ENCODE peak calls at places on chromosomes 13 and 19, in five cellular contexts. One of them, this sample, is unnamed. For H3K4me1 and H3K27me3, the result is how much of the 10 kb centered on the place peaks cover.

GRCh38 chr13:77509221-77509620 is 26.3 kb upstream of the SCEL start:
- DNase-seq in spleen: no peak
- DNase-seq in cardiac muscle cell: no peak
- DNase-seq in pancreas: no peak
- DNase-seq in esophagus squamous epithelium: no peak
- DNase-seq in this sample: no peak

GRCh38 chr19:34690372-34690771 is 12.9 kb downstream of the ZNF302 start:
- DNase-seq in spleen: no peak
- DNase-seq in cardiac muscle cell: no peak
- DNase-seq in pancreas: no peak
- DNase-seq in esophagus squamous epithelium: no peak
- DNase-seq in this sample: no peak

GRCh38 chr19:16559896-16560295 is 12.3 kb downstream of the SLC35E1 start:
- DNase-seq in spleen: no peak
- DNase-seq in cardiac muscle cell: no peak
- DNase-seq in pancreas: no peak
- DNase-seq in esophagus squamous epithelium: no peak
- DNase-seq in this sample: no peak

GRCh38 chr13:101869553-101869952 is 417.1 kb downstream of the ITGBL1 start:
- DNase-seq in spleen: no peak
- DNase-seq in cardiac muscle cell: no peak
- DNase-seq in pancreas: no peak
- DNase-seq in esophagus squamous epithelium: no peak
- DNase-seq in this sample: no peak

GRCh38 chr19:58559275-58560006 is 1.0 kb upstream of the UBE2M start:
- DNase-seq in spleen: peak
- DNase-seq in cardiac muscle cell: peak
- DNase-seq in pancreas: peak
- DNase-seq in esophagus squamous epithelium: no peak
- DNase-seq in this sample: peak

GRCh38 chr13:42581427-42581826 is 7.5 kb downstream of the TNFSF11 start:
- DNase-seq in spleen: no peak
- DNase-seq in cardiac muscle cell: no peak
- DNase-seq in pancreas: no peak
- DNase-seq in esophagus squamous epithelium: no peak
- DNase-seq in this sample: no peak

GRCh38 chr19:50537769-50538230 is 24.1 kb upstream of the ASPDH start:
- DNase-seq in spleen: peak
- DNase-seq in cardiac muscle cell: peak
- DNase-seq in pancreas: no peak
- DNase-seq in esophagus squamous epithelium: no peak
- DNase-seq in this sample: peak

GRCh38 chr19:33431986-33432385 is 58.5 kb downstream of the CEBPG start:
- DNase-seq in spleen: no peak
- DNase-seq in cardiac muscle cell: no peak
- DNase-seq in pancreas: peak
- DNase-seq in esophagus squamous epithelium: no peak
- DNase-seq in this sample: peak

GRCh38 chr19:30812099-30812684 is 440.0 kb downstream of the ZNF536 start:
- DNase-seq in spleen: no peak
- DNase-seq in cardiac muscle cell: no peak
- DNase-seq in pancreas: no peak
- DNase-seq in esophagus squamous epithelium: no peak
- DNase-seq in this sample: no peak

GRCh38 chr13:86038490-86038889 is 239.3 kb upstream of the SLITRK6 start:
- DNase-seq in spleen: no peak
- DNase-seq in cardiac muscle cell: no peak
- DNase-seq in pancreas: no peak
- DNase-seq in esophagus squamous epithelium: no peak
- DNase-seq in this sample: no peak

GRCh38 chr13:80338781-80339577 is 1.9 kb downstream of the SPRY2 start:
- DNase-seq in spleen: peak
- DNase-seq in cardiac muscle cell: peak
- DNase-seq in pancreas: peak
- DNase-seq in esophagus squamous epithelium: peak
- DNase-seq in this sample: peak

GRCh38 chr13:76815344-76815743 is 70.9 kb downstream of the KCTD12 start:
- DNase-seq in spleen: no peak
- DNase-seq in cardiac muscle cell: no peak
- DNase-seq in pancreas: no peak
- DNase-seq in esophagus squamous epithelium: no peak
- DNase-seq in this sample: no peak

GRCh38 chr19:57803594-57804325 is 11.0 kb downstream of the ZNF552 start:
- DNase-seq in spleen: no peak
- DNase-seq in cardiac muscle cell: peak
- DNase-seq in pancreas: no peak
- DNase-seq in esophagus squamous epithelium: no peak
- DNase-seq in this sample: no peak

GRCh38 chr19:51001495-51001894 is at the start of gene KLK8:
- DNase-seq in spleen: no peak
- DNase-seq in cardiac muscle cell: no peak
- DNase-seq in pancreas: no peak
- DNase-seq in esophagus squamous epithelium: no peak
- DNase-seq in this sample: no peak

GRCh38 chr19:28400953-28401671 is 811.8 kb downstream of the UQCRFS1 start:
- DNase-seq in spleen: no peak
- DNase-seq in cardiac muscle cell: no peak
- DNase-seq in pancreas: no peak
- DNase-seq in esophagus squamous epithelium: no peak
- DNase-seq in this sample: no peak

GRCh38 chr13:102977471-102977870 is 88.7 kb downstream of the SLC10A2 start:
- DNase-seq in spleen: no peak
- DNase-seq in cardiac muscle cell: no peak
- DNase-seq in pancreas: no peak
- DNase-seq in esophagus squamous epithelium: no peak
- DNase-seq in this sample: no peak

GRCh38 chr19:30228113-30228725 is 144.0 kb upstream of the ZNF536 start:
- DNase-seq in spleen: no peak
- DNase-seq in cardiac muscle cell: no peak
- DNase-seq in pancreas: peak
- DNase-seq in esophagus squamous epithelium: no peak
- DNase-seq in this sample: no peak

GRCh38 chr13:102386461-102386860 is 15.4 kb downstream of the FGF14 start:
- DNase-seq in spleen: no peak
- DNase-seq in cardiac muscle cell: no peak
- DNase-seq in pancreas: no peak
- DNase-seq in esophagus squamous epithelium: no peak
- DNase-seq in this sample: no peak

GRCh38 chr13:44373601-44374347 is at the start of gene SERP2:
- DNase-seq in spleen: no peak
- DNase-seq in cardiac muscle cell: peak
- DNase-seq in pancreas: peak
- DNase-seq in esophagus squamous epithelium: no peak
- DNase-seq in this sample: no peak

GRCh38 chr19:1880611-1881392 is 4.5 kb downstream of the ABHD17A start:
- DNase-seq in spleen: no peak
- DNase-seq in cardiac muscle cell: no peak
- DNase-seq in pancreas: peak
- DNase-seq in esophagus squamous epithelium: no peak
- DNase-seq in this sample: no peak

GRCh38 chr13:50208826-50209335 is 193.6 kb downstream of the KCNRG start:
- DNase-seq in spleen: peak
- DNase-seq in cardiac muscle cell: peak
- DNase-seq in pancreas: no peak
- DNase-seq in esophagus squamous epithelium: no peak
- DNase-seq in this sample: peak

GRCh38 chr19:46537136-46538097 is 41.8 kb upstream of the PNMA8B start:
- DNase-seq in spleen: peak
- DNase-seq in cardiac muscle cell: peak
- DNase-seq in pancreas: peak
- DNase-seq in esophagus squamous epithelium: no peak
- DNase-seq in this sample: peak

GRCh38 chr19:52094526-52094925 is 1.0 kb downstream of the ZNF841 start:
- DNase-seq in spleen: no peak
- DNase-seq in cardiac muscle cell: peak
- DNase-seq in pancreas: no peak
- DNase-seq in esophagus squamous epithelium: no peak
- DNase-seq in this sample: no peak

GRCh38 chr19:18385675-18386542 is at the start of gene GDF15:
- DNase-seq in spleen: peak
- DNase-seq in cardiac muscle cell: peak
- DNase-seq in pancreas: peak
- DNase-seq in esophagus squamous epithelium: no peak
- DNase-seq in this sample: peak
- H3K4me1 ChIP-seq in spleen: under half
- H3K4me1 ChIP-seq in cardiac muscle cell: under half
- H3K4me1 ChIP-seq in pancreas: under half
- H3K4me1 ChIP-seq in esophagus squamous epithelium: under half
- H3K4me1 ChIP-seq in this sample: under half

DNA sequence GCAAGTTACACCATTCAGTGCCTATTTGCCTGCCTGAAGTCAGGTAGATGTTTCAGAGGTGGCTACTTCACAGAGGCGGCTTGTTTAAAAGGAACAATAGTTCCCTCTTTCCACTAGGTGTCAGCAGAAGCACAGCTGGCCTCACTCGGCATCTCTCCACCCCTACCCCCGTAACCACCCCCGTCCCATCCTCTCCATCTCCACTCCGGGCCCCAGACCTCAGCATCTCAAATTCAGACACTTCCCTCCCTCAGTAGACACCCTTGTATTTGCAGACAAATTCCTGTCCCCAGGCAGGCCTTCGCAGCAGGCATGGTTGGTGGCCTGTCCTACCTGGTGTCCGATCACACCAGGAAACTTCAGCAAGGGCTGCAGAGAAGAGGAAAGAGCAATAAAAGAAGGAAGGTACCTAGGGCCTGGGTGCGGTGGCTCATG is 9.1 kb upstream of the DPP9 start:
- DNase-seq in spleen: no peak
- DNase-seq in cardiac muscle cell: peak
- DNase-seq in pancreas: no peak
- DNase-seq in esophagus squamous epithelium: no peak
- DNase-seq in this sample: no peak
- H3K4me3 ChIP-seq in spleen: no peak
- H3K4me3 ChIP-seq in cardiac muscle cell: no peak
- H3K4me3 ChIP-seq in pancreas: no peak
- H3K4me3 ChIP-seq in esophagus squamous epithelium: peak
- H3K4me3 ChIP-seq in this sample: no peak

GRCh38 chr13:33884506-33885221 is 66.7 kb downstream of the RFC3 start:
- DNase-seq in spleen: no peak
- DNase-seq in cardiac muscle cell: no peak
- DNase-seq in pancreas: no peak
- DNase-seq in esophagus squamous epithelium: no peak
- DNase-seq in this sample: no peak
- H3K27me3 ChIP-seq in spleen: under half
- H3K27me3 ChIP-seq in cardiac muscle cell: under half
- H3K27me3 ChIP-seq in pancreas: under half
- H3K27me3 ChIP-seq in esophagus squamous epithelium: under half
- H3K27me3 ChIP-seq in this sample: under half

GRCh38 chr13:26213982-26214381 is 8.1 kb downstream of the RNF6 start:
- DNase-seq in spleen: no peak
- DNase-seq in cardiac muscle cell: no peak
- DNase-seq in pancreas: no peak
- DNase-seq in esophagus squamous epithelium: no peak
- DNase-seq in this sample: no peak
- H3K4me1 ChIP-seq in spleen: under half
- H3K4me1 ChIP-seq in cardiac muscle cell: under half
- H3K4me1 ChIP-seq in pancreas: under half
- H3K4me1 ChIP-seq in esophagus squamous epithelium: under half
- H3K4me1 ChIP-seq in this sample: under half

GRCh38 chr13:45417790-45418534 is at the start of gene SLC25A30:
- DNase-seq in spleen: peak
- DNase-seq in cardiac muscle cell: peak
- DNase-seq in pancreas: peak
- DNase-seq in esophagus squamous epithelium: peak
- DNase-seq in this sample: peak

GRCh38 chr13:45416521-45417125 is 1.6 kb downstream of the SLC25A30 start:
- DNase-seq in spleen: no peak
- DNase-seq in cardiac muscle cell: no peak
- DNase-seq in pancreas: no peak
- DNase-seq in esophagus squamous epithelium: no peak
- DNase-seq in this sample: no peak

GRCh38 chr13:45412274-45413049 is 5.7 kb downstream of the SLC25A30 start:
- DNase-seq in spleen: no peak
- DNase-seq in cardiac muscle cell: no peak
- DNase-seq in pancreas: no peak
- DNase-seq in esophagus squamous epithelium: no peak
- DNase-seq in this sample: no peak

GRCh38 chr13:45413826-45414312 is 4.3 kb downstream of the SLC25A30 start:
- DNase-seq in spleen: no peak
- DNase-seq in cardiac muscle cell: no peak
- DNase-seq in pancreas: no peak
- DNase-seq in esophagus squamous epithelium: no peak
- DNase-seq in this sample: no peak

GRCh38 chr13:45415112-45415511 is 3.1 kb downstream of the SLC25A30 start:
- DNase-seq in spleen: no peak
- DNase-seq in cardiac muscle cell: no peak
- DNase-seq in pancreas: no peak
- DNase-seq in esophagus squamous epithelium: no peak
- DNase-seq in this sample: no peak
- H3K4me3 ChIP-seq in spleen: no peak
- H3K4me3 ChIP-seq in cardiac muscle cell: no peak
- H3K4me3 ChIP-seq in pancreas: peak
- H3K4me3 ChIP-seq in esophagus squamous epithelium: peak
- H3K4me3 ChIP-seq in this sample: peak

GRCh38 chr19:6587093-6587820 is 3.7 kb downstream of the CD70 start:
- DNase-seq in spleen: no peak
- DNase-seq in cardiac muscle cell: no peak
- DNase-seq in pancreas: no peak
- DNase-seq in esophagus squamous epithelium: no peak
- DNase-seq in this sample: no peak
- H3K27me3 ChIP-seq in spleen: under half
- H3K27me3 ChIP-seq in cardiac muscle cell: half or more
- H3K27me3 ChIP-seq in pancreas: under half
- H3K27me3 ChIP-seq in esophagus squamous epithelium: under half
- H3K27me3 ChIP-seq in this sample: half or more

GRCh38 chr19:44539991-44540390 is 10.5 kb upstream of the CEACAM20 start:
- DNase-seq in spleen: no peak
- DNase-seq in cardiac muscle cell: no peak
- DNase-seq in pancreas: no peak
- DNase-seq in esophagus squamous epithelium: no peak
- DNase-seq in this sample: no peak

GRCh38 chr19:44544031-44544430 is 14.6 kb upstream of the CEACAM20 start:
- DNase-seq in spleen: no peak
- DNase-seq in cardiac muscle cell: no peak
- DNase-seq in pancreas: no peak
- DNase-seq in esophagus squamous epithelium: no peak
- DNase-seq in this sample: no peak

GRCh38 chr19:44539236-44539819 is 9.9 kb upstream of the CEACAM20 start:
- DNase-seq in spleen: no peak
- DNase-seq in cardiac muscle cell: no peak
- DNase-seq in pancreas: no peak
- DNase-seq in esophagus squamous epithelium: no peak
- DNase-seq in this sample: no peak

GRCh38 chr19:44542671-44543070 is 13.2 kb upstream of the CEACAM20 start:
- DNase-seq in spleen: no peak
- DNase-seq in cardiac muscle cell: no peak
- DNase-seq in pancreas: no peak
- DNase-seq in esophagus squamous epithelium: no peak
- DNase-seq in this sample: no peak

DNA sequence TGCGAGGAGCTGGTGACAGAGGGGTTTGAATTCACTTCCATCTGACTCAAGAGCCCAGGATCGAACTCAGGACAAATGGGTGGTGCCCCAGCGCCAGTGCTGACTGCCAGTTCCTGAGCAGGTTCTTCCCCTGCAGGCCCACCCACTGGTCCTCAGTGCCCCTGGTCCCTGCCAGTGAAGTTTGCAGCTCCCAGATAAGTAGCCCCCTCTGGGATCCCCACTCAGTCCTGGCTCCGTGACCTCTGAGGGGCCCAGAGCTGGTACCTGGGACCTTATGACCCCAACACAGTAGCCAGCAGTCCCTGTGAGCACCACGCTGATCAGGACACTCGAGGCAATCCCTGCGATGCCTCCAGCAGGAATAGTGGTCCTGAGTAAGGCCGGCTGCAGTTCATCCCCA is 11.3 kb upstream of the CEACAM20 start:
- DNase-seq in spleen: no peak
- DNase-seq in cardiac muscle cell: no peak
- DNase-seq in pancreas: no peak
- DNase-seq in esophagus squamous epithelium: no peak
- DNase-seq in this sample: no peak
- H3K4me1 ChIP-seq in spleen: under half
- H3K4me1 ChIP-seq in cardiac muscle cell: under half
- H3K4me1 ChIP-seq in pancreas: under half
- H3K4me1 ChIP-seq in esophagus squamous epithelium: under half
- H3K4me1 ChIP-seq in this sample: under half